ENCODE peak calls at places on chromosomes 2 and 18, in four cellular contexts. One of them, this sample, is unnamed.

GRCh38 chr2:53131416-53131815 is 636.2 kb upstream of the CHAC2 start:
- DNase-seq in H9: no peak
- DNase-seq in dorsolateral prefrontal cortex: no peak
- DNase-seq in fibroblast of lung: peak
- DNase-seq in this sample: no peak

GRCh38 chr2:75560022-75560767 is 544 bp downstream of the EVA1A start:
- DNase-seq in H9: peak
- DNase-seq in dorsolateral prefrontal cortex: no peak
- DNase-seq in fibroblast of lung: peak
- DNase-seq in this sample: no peak

GRCh38 chr2:95297639-95298395 is 670 bp downstream of the KCNIP3 start:
- DNase-seq in H9: no peak
- DNase-seq in dorsolateral prefrontal cortex: no peak
- DNase-seq in fibroblast of lung: no peak
- DNase-seq in this sample: no peak

GRCh38 chr2:147684903-147685302 is 159.9 kb upstream of the ACVR2A start:
- DNase-seq in H9: no peak
- DNase-seq in dorsolateral prefrontal cortex: no peak
- DNase-seq in fibroblast of lung: no peak
- DNase-seq in this sample: no peak

GRCh38 chr2:150480241-150480640 is 7.2 kb downstream of the RND3 start:
- DNase-seq in H9: no peak
- DNase-seq in dorsolateral prefrontal cortex: no peak
- DNase-seq in fibroblast of lung: peak
- DNase-seq in this sample: no peak

GRCh38 chr18:79789901-79790885 is 7.5 kb upstream of the KCNG2 start:
- DNase-seq in H9: no peak
- DNase-seq in dorsolateral prefrontal cortex: no peak
- DNase-seq in fibroblast of lung: no peak
- DNase-seq in this sample: no peak

GRCh38 chr18:13028869-13029268 is 37.7 kb downstream of the CEP192 start:
- DNase-seq in H9: no peak
- DNase-seq in dorsolateral prefrontal cortex: no peak
- DNase-seq in fibroblast of lung: no peak
- DNase-seq in this sample: no peak

GRCh38 chr2:85996591-85996990 is 107.8 kb upstream of the ST3GAL5 start:
- DNase-seq in H9: peak
- DNase-seq in dorsolateral prefrontal cortex: no peak
- DNase-seq in fibroblast of lung: no peak
- DNase-seq in this sample: no peak

GRCh38 chr2:65361623-65362022 is 70.8 kb downstream of the SPRED2 start:
- DNase-seq in H9: no peak
- DNase-seq in dorsolateral prefrontal cortex: no peak
- DNase-seq in fibroblast of lung: peak
- DNase-seq in this sample: no peak

GRCh38 chr2:101766871-101767739 is 69.6 kb downstream of the MAP4K4 start:
- DNase-seq in H9: no peak
- DNase-seq in dorsolateral prefrontal cortex: no peak
- DNase-seq in fibroblast of lung: peak
- DNase-seq in this sample: no peak

GRCh38 chr2:17643031-17643615 is 102.6 kb downstream of the VSNL1 start:
- DNase-seq in H9: no peak
- DNase-seq in dorsolateral prefrontal cortex: no peak
- DNase-seq in fibroblast of lung: peak
- DNase-seq in this sample: no peak

GRCh38 chr18:59835656-59836379 is 64.0 kb upstream of the PMAIP1 start:
- DNase-seq in H9: peak
- DNase-seq in dorsolateral prefrontal cortex: no peak
- DNase-seq in fibroblast of lung: peak
- DNase-seq in this sample: no peak

GRCh38 chr2:194301946-194302345 is 1355.1 kb upstream of the SLC39A10 start:
- DNase-seq in H9: no peak
- DNase-seq in dorsolateral prefrontal cortex: no peak
- DNase-seq in fibroblast of lung: no peak
- DNase-seq in this sample: no peak

GRCh38 chr2:37829202-37829601 is 95.9 kb upstream of the RMDN2 start:
- DNase-seq in H9: no peak
- DNase-seq in dorsolateral prefrontal cortex: no peak
- DNase-seq in fibroblast of lung: peak
- DNase-seq in this sample: no peak

DNA sequence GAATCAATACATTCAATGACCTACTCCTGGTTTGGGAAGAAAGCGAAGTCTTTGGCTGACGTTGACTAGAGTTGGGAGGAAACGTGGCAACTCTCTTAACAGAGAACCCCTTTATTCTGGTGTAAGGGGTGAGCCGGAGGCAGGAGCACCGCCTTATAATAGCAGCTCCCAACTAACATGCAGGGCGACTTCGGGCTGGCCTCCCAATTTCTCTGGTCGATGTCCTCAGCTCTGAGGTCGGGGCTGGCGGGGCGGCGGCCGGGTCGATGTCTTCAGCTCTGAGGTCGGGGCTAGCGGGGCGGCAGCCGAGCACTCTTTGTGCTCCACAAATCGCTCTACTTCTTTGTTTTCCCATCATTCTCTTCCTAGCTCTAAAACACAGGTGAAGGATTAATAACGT is 64.1 kb downstream of the ACKR3 start:
- DNase-seq in H9: no peak
- DNase-seq in dorsolateral prefrontal cortex: no peak
- DNase-seq in fibroblast of lung: no peak
- DNase-seq in this sample: no peak
- TF ChIP-seq CTCF in H9: no peak
- TF ChIP-seq CTCF in dorsolateral prefrontal cortex: no peak
- TF ChIP-seq CTCF in fibroblast of lung: no peak
- TF ChIP-seq CTCF in this sample: no peak

GRCh38 chr2:224869601-224870000 is 153.4 kb upstream of the CCDC195 start:
- DNase-seq in H9: no peak
- DNase-seq in dorsolateral prefrontal cortex: no peak
- DNase-seq in fibroblast of lung: peak
- DNase-seq in this sample: no peak
- TF ChIP-seq CTCF in H9: no peak
- TF ChIP-seq CTCF in dorsolateral prefrontal cortex: no peak
- TF ChIP-seq CTCF in fibroblast of lung: no peak
- TF ChIP-seq CTCF in this sample: no peak

DNA sequence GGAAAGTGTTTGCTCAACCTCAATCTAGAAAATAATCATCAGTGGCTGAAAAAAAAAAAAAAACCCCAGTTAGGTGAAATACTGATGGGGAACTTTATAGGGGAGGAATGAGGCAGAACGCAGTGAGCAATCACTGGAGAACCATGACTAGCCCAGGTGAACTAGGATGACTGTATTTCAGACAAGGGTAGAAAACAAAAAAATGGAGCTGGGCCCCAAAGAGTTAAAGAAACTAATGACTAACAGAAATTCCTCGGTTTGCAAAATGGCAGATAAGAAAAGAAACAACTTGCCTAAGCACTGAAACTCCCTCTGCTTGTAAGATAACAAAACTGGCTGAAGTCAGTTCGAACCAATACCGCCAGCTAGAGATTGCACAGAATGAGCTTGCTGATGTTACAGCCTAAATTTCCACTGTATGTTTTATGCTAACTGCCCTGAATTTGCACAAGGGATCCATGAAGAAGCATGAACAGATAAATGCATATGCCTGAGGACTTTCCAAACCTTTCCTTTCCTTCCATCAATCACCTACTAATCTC is 245.9 kb downstream of the METTL4 start:
- DNase-seq in H9: no peak
- DNase-seq in dorsolateral prefrontal cortex: no peak
- DNase-seq in fibroblast of lung: peak
- DNase-seq in this sample: no peak
- TF ChIP-seq CTCF in H9: no peak
- TF ChIP-seq CTCF in dorsolateral prefrontal cortex: no peak
- TF ChIP-seq CTCF in fibroblast of lung: no peak
- TF ChIP-seq CTCF in this sample: no peak

DNA sequence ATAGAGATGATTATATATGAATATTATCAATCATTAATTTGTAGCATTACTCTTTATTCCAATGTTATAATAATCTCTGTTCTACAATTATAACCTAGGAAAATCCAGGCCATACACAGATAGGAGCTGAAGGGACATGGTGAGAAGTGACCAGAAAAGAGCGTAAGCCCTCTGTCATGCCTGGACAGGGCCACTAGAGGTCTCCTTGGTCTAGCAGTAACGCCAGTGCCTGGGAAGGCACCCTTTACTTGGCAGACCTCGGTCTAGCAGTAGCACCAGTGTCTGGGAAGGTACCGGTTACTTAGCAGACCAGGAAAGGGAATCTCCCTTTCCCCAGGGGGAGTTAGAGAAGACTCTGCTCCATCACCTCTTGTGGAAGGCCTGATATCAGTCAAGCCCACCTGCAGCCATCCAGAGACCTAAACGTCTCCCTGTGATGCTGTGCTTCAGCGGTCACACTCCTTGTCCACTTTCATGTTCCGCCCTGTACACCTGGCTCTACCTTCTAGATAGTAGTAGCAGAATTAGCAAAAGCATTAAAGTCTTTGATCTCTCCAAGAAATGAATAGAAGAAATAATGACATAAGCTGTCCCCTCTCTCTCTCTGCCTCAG is 447.5 kb upstream of the FSIP2 start:
- DNase-seq in H9: peak
- DNase-seq in dorsolateral prefrontal cortex: no peak
- DNase-seq in fibroblast of lung: peak
- DNase-seq in this sample: no peak
- TF ChIP-seq CTCF in H9: peak
- TF ChIP-seq CTCF in dorsolateral prefrontal cortex: no peak
- TF ChIP-seq CTCF in fibroblast of lung: peak
- TF ChIP-seq CTCF in this sample: peak

DNA sequence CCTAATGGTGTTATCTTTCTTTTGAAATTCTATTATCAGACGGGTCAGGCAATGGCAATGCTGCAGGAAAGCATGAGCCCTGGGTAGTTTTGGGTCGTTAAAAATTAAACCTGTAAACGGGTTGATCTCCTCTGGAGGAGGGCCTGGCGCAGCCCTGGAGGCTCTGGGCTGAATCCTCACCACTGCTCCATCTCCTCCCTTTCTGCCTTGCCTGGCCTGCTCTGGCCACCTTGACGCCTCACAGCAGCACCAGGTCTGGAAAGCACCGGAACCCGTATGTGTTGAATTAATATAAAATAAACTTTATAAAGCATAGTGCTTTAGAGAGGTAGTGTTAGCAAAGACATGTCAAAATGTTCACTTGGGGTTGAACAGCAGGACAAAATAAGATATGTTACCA is 316.1 kb downstream of the LNPK start:
- DNase-seq in H9: no peak
- DNase-seq in dorsolateral prefrontal cortex: no peak
- DNase-seq in fibroblast of lung: no peak
- DNase-seq in this sample: no peak
- TF ChIP-seq CTCF in H9: no peak
- TF ChIP-seq CTCF in dorsolateral prefrontal cortex: no peak
- TF ChIP-seq CTCF in fibroblast of lung: no peak
- TF ChIP-seq CTCF in this sample: no peak

This sample was measured in D721Med.